ENCODE peak calls at places on chromosomes 11 and 22, in four cellular contexts. U is HFF-Myc, X is thoracic aorta, I is dorsolateral prefrontal cortex. E is an unnamed sample.

GRCh38 chr11:111361082-111361801 is 17.8 kb downstream of the POU2AF1 start:
- DNase-seq in I (no peak), X (no peak), U (no peak), E (no peak)

GRCh38 chr22:38186429-38186828 is 4.8 kb upstream of the PLA2G6 start:
- DNase-seq in I (no peak), X (no peak), U (no peak), E (no peak)

GRCh38 chr11:86182976-86183584 is 61.5 kb upstream of the EED start:
- DNase-seq in I (no peak), X (no peak), U (no peak), E (peak; percentile 62)

GRCh38 chr22:30575011-30575671 is 676 bp upstream of the GAL3ST1 start:
- DNase-seq in X (peak; percentile 25), I (peak; percentile 35), U (no peak), E (no peak)

GRCh38 chr11:2843551-2843950 is 42.0 kb downstream of the CDKN1C start:
- DNase-seq in U (no peak), X (no peak), I (no peak), E (no peak)

GRCh38 chr11:2168286-2169000 is 3.2 kb downstream of the TH start:
- DNase-seq in X (no peak), I (no peak), U (no peak), E (no peak)

GRCh38 chr22:43897751-43898261 is 6.0 kb upstream of the PNPLA5 start:
- DNase-seq in U (no peak), X (no peak), I (peak; percentile 62), E (peak; percentile 31)

GRCh38 chr22:40922484-40923303 is 28.5 kb upstream of the RBX1 start:
- DNase-seq in I (no peak), X (no peak), U (peak; percentile 69), E (peak; percentile 13)

GRCh38 chr11:118662401-118663271 is 16.8 kb downstream of the TREH start:
- DNase-seq in U (no peak), I (no peak), X (no peak), E (no peak)

GRCh38 chr11:14306481-14306880 is 52.5 kb downstream of the RRAS2 start:
- DNase-seq in U (no peak), I (no peak), X (no peak), E (no peak)

GRCh38 chr11:86151188-86152005 is 82.5 kb upstream of the PICALM start:
- DNase-seq in I (peak; percentile 39), X (no peak), U (no peak), E (no peak)

GRCh38 chr22:20440637-20441591 is 3.3 kb upstream of the SCARF2 start:
- DNase-seq in I (no peak), X (no peak), U (no peak), E (no peak)

GRCh38 chr11:67996622-67997459 is 7.1 kb downstream of the UNC93B1 start:
- DNase-seq in X (no peak), U (no peak), I (no peak), E (no peak)

GRCh38 chr22:27074016-27074415 is 416.6 kb downstream of the MIAT start:
- DNase-seq in X (no peak), I (no peak), U (no peak), E (no peak)

GRCh38 chr11:62552931-62553838 is 6.6 kb upstream of the AHNAK start:
- DNase-seq in X (peak; percentile 85), I (no peak), U (peak; percentile 94), E (peak; percentile 85)

GRCh38 chr11:106514706-106515105 is 437.2 kb downstream of the AASDHPPT start:
- DNase-seq in X (no peak), U (no peak), I (no peak), E (no peak)

GRCh38 chr22:27801197-27801615 is 350 bp downstream of the MN1 start:
- DNase-seq in X (no peak), I (no peak), U (no peak), E (peak; percentile 13)

GRCh38 chr11:117587416-117587815 is 209.6 kb downstream of the DSCAML1 start:
- DNase-seq in I (no peak), U (no peak), X (no peak), E (no peak)

GRCh38 chr11:116696381-116696941 is 76.3 kb downstream of the BUD13 start:
- DNase-seq in U (no peak), I (no peak), X (no peak), E (no peak)

GRCh38 chr11:3146612-3147256 is 18.4 kb downstream of the OSBPL5 start:
- DNase-seq in X (peak; percentile 36), U (no peak), I (no peak), E (no peak)

GRCh38 chr11:16981651-16982194 is 32.5 kb downstream of the PLEKHA7 start:
- DNase-seq in I (peak; percentile 71), U (no peak), X (no peak), E (no peak)

GRCh38 chr22:23179381-23180294 is 671 bp upstream of the BCR start:
- DNase-seq in X (peak; percentile 21), U (no peak), I (no peak), E (no peak)

GRCh38 chr11:73528877-73529530 is 68.9 kb downstream of the FAM168A start:
- DNase-seq in U (no peak), I (no peak), X (no peak), E (no peak)

GRCh38 chr11:112163875-112164521 is at the start of gene IL18:
- DNase-seq in U (no peak), X (no peak), I (no peak), E (peak; percentile 75)

GRCh38 chr11:19816040-19816439 is 103.4 kb downstream of the NAV2 start:
- DNase-seq in I (no peak), U (no peak), X (peak; percentile 15), E (no peak)

GRCh38 chr11:20611892-20612291 is 12.5 kb downstream of the SLC6A5 start:
- DNase-seq in X (no peak), I (no peak), U (no peak), E (no peak)

GRCh38 chr11:130070109-130070828 is 575 bp downstream of the APLP2 start:
- DNase-seq in U (no peak), X (no peak), I (peak; percentile 53), E (peak; percentile 29)

GRCh38 chr11:128361451-128362020 is 225.8 kb downstream of the ETS1 start:
- DNase-seq in X (no peak), U (no peak), I (no peak), E (no peak)

GRCh38 chr11:83127309-83127636 is 29.7 kb upstream of the PCF11 start:
- DNase-seq in X (no peak), I (no peak), U (no peak), E (no peak)

GRCh38 chr11:119727523-119728081 is 1.4 kb downstream of the NECTIN1 start:
- DNase-seq in U (no peak), X (no peak), I (peak; percentile 39), E (no peak)
- TF ChIP-seq CTCF in U (peak; percentile 10), X (no peak), I (peak; percentile 29), E (peak; percentile 62)

DNA sequence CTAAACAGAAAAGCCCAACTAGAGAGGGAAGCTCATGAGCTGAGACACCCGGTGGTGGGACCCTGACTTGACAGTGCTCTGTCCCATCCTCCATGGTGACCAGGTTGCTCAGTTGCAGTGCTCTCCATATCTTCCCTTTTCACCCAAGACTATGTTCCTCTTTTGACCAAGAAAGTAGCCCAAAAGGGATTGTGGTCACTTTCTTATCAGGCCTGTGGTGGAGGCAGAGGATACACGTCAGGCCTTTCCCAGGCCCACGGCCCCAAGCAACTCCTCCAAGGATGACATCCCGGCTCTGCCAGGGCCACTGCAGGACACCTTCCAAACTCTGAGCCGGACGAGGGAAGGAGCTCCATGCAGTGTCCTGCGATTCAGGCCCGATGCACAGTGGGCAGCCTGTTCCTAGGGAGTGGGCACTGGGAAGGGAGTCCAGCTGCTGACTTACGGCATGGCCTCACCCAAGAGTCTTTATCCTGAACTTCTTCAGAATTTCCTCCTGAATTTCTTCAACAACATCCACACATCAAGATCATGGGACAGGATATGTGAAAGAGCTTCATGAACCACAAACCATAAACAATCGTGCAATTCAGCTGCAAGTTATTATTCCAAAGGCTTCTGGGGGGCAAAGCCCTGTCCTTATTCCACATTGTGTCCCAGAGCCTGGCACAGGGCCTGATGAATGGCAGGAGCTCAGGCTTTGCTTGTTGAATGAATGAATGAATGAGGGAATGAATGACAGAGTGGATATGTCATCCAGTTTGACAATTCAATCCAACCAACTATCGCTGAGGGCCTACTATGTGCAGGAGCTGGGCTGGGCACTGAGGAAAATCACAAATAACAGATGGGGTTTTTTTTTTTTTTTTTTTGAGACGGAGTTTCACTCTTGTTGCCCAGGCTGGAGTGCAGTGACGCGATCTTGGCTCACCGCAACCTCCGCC is 36.0 kb upstream of the MYH9 start:
- DNase-seq in X (no peak), U (no peak), I (no peak), E (no peak)
- TF ChIP-seq CTCF in X (no peak), U (no peak), I (no peak), E (no peak)

GRCh38 chr11:36044636-36045035 is 100.8 kb downstream of the LDLRAD3 start:
- DNase-seq in U (no peak), X (no peak), I (no peak), E (no peak)

GRCh38 chr11:36037031-36037430 is 93.2 kb downstream of the LDLRAD3 start:
- DNase-seq in X (no peak), U (no peak), I (no peak), E (no peak)

DNA sequence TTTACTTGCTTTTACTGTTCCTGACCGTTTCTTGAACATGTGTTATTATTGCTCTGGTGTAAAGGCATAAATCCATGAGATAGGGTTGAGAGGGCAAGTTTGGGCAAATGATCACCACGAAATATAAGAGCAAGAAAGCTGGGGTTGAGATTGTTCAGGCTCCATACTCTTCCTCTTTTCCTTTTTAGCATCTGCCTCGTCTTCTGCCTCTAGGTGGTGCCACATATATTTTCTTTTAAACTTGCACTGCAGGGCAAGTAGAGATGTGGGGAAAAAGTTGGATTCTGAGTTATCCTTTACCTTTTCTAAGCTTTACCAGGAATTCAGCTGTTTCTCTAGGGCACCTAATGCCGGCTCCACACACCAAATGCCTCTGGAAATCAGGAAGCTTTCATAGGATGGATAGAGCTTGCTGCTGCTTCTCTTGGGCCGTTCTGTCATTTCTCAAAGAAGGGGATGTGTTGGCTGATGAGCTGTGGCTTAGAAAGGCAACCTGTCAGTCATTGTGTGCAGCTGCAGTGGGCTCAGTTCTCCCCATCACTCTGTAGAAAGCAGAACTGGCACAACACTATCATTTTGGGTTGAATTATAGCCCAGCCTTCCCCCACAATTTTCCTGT is 98.2 kb downstream of the LDLRAD3 start:
- DNase-seq in I (no peak), U (no peak), X (no peak), E (no peak)
- TF ChIP-seq CTCF in I (peak; percentile 67), U (peak; percentile 32), X (peak; percentile 12), E (no peak)

GRCh38 chr22:46876357-46876934 is 114.0 kb downstream of the TBC1D22A start:
- DNase-seq in I (no peak), U (no peak), X (no peak), E (no peak)

GRCh38 chr22:46875089-46875488 is 112.6 kb downstream of the TBC1D22A start:
- DNase-seq in X (no peak), U (no peak), I (no peak), E (no peak)

GRCh38 chr22:46879083-46879482 is 116.6 kb downstream of the TBC1D22A start:
- DNase-seq in X (no peak), I (no peak), U (no peak), E (no peak)

GRCh38 chr22:46881373-46882118 is 119.1 kb downstream of the TBC1D22A start:
- DNase-seq in X (no peak), U (peak; percentile 21), I (no peak), E (peak; percentile 2)

GRCh38 chr22:46878549-46878948 is 116.1 kb downstream of the TBC1D22A start:
- DNase-seq in U (no peak), X (no peak), I (no peak), E (no peak)
- TF ChIP-seq CTCF in U (peak; percentile 6), X (no peak), I (no peak), E (no peak)